ENCODE peak calls at places on chromosomes 2 and 18, in eight cellular contexts. K is Calu3, T is GM12892, Y is B cell, L is OCI-LY7, M is HT-29, G is NCI-H1092 treated with DMSO at 0.1 percent for 48 hours, N is HL-60. O is an unnamed sample.

GRCh38 chr2:108993095-108993937 is 4.3 kb upstream of the EDAR start:
- DNase-seq in K (no peak), T (no peak), Y (no peak), L (no peak), M (no peak), G (no peak), N (no peak), O (no peak)

GRCh38 chr2:172080641-172081230 is 4.6 kb upstream of the DLX1 start:
- DNase-seq in K (no peak), T (no peak), Y (no peak), L (no peak), M (no peak), G (no peak), N (no peak), O (no peak)

GRCh38 chr18:76476665-76477561 is 18.1 kb downstream of the ZNF516 start:
- DNase-seq in K (peak), T (no peak), Y (no peak), L (no peak), M (peak), G (no peak), N (peak), O (peak)

GRCh38 chr18:10306779-10307178 is 147.7 kb upstream of the APCDD1 start:
- DNase-seq in K (no peak), T (no peak), Y (no peak), L (no peak), M (no peak), G (no peak), N (no peak), O (no peak)

GRCh38 chr2:133790706-133791105 is 222.4 kb upstream of the NCKAP5 start:
- DNase-seq in K (no peak), T (no peak), Y (no peak), L (no peak), M (no peak), G (no peak), N (no peak), O (no peak)

GRCh38 chr2:224796695-224797305 is 80.6 kb upstream of the CCDC195 start:
- DNase-seq in K (no peak), T (no peak), Y (no peak), L (no peak), M (no peak), G (no peak), N (no peak), O (no peak)

GRCh38 chr2:33457588-33458247 is 18.7 kb upstream of the RASGRP3 start:
- DNase-seq in K (no peak), T (no peak), Y (no peak), L (no peak), M (no peak), G (no peak), N (peak), O (no peak)

GRCh38 chr2:3534251-3534814 is 15.0 kb upstream of the ADI1 start:
- DNase-seq in K (no peak), T (no peak), Y (no peak), L (no peak), M (no peak), G (no peak), N (no peak), O (no peak)

GRCh38 chr2:9310390-9310789 is 103.8 kb downstream of the ASAP2 start:
- DNase-seq in K (peak), T (no peak), Y (no peak), L (no peak), M (peak), G (no peak), N (no peak), O (no peak)

GRCh38 chr2:26463252-26464207 is 14.4 kb downstream of the OTOF start:
- DNase-seq in K (no peak), T (no peak), Y (no peak), L (no peak), M (no peak), G (no peak), N (no peak), O (no peak)

GRCh38 chr2:109614715-109615636 is 812 bp downstream of the SOWAHC start:
- DNase-seq in K (peak), T (no peak), Y (no peak), L (no peak), M (peak), G (peak), N (no peak), O (no peak)

GRCh38 chr2:221552282-221552681 is 19.8 kb downstream of the EPHA4 start:
- DNase-seq in K (no peak), T (no peak), Y (no peak), L (no peak), M (no peak), G (peak), N (no peak), O (no peak)

GRCh38 chr18:37612519-37612918 is 46.9 kb upstream of the CELF4 start:
- DNase-seq in K (no peak), T (no peak), Y (no peak), L (no peak), M (no peak), G (no peak), N (no peak), O (no peak)

GRCh38 chr2:190277234-190278112 is 42.2 kb downstream of the HIBCH start:
- DNase-seq in K (no peak), T (no peak), Y (no peak), L (peak), M (peak), G (no peak), N (no peak), O (peak)

GRCh38 chr2:186605041-186605440 is 15.2 kb downstream of the ITGAV start:
- DNase-seq in K (no peak), T (no peak), Y (no peak), L (no peak), M (no peak), G (no peak), N (no peak), O (no peak)

GRCh38 chr2:176001281-176001902 is 675 bp downstream of the LNPK start:
- DNase-seq in K (peak), T (peak), Y (peak), L (peak), M (peak), G (peak), N (peak), O (peak)

GRCh38 chr2:38653715-38654494 is 12.0 kb upstream of the GALM start:
- DNase-seq in K (no peak), T (no peak), Y (no peak), L (no peak), M (no peak), G (no peak), N (peak), O (peak)

GRCh38 chr18:59502222-59502898 is 143.3 kb upstream of the LMAN1 start:
- DNase-seq in K (no peak), T (no peak), Y (no peak), L (no peak), M (no peak), G (no peak), N (no peak), O (no peak)

GRCh38 chr2:96470636-96471035 is 34.5 kb downstream of the NEURL3 start:
- DNase-seq in K (peak), T (peak), Y (peak), L (no peak), M (no peak), G (no peak), N (no peak), O (peak)

GRCh38 chr18:55582325-55582724 is 5.7 kb downstream of the TCF4 start:
- DNase-seq in K (no peak), T (no peak), Y (no peak), L (no peak), M (no peak), G (no peak), N (no peak), O (no peak)

GRCh38 chr18:5476961-5477800 is 66.6 kb downstream of the EPB41L3 start:
- DNase-seq in K (no peak), T (no peak), Y (no peak), L (no peak), M (no peak), G (no peak), N (no peak), O (no peak)

GRCh38 chr18:78526923-78527775 is 452.5 kb upstream of the SALL3 start:
- DNase-seq in K (no peak), T (no peak), Y (no peak), L (no peak), M (no peak), G (no peak), N (no peak), O (no peak)

GRCh38 chr2:69032336-69032735 is 19.4 kb downstream of the ANTXR1 start:
- DNase-seq in K (no peak), T (no peak), Y (no peak), L (no peak), M (no peak), G (no peak), N (no peak), O (no peak)

GRCh38 chr2:215979615-215980014 is 33.7 kb downstream of the MREG start:
- DNase-seq in K (no peak), T (no peak), Y (no peak), L (no peak), M (no peak), G (no peak), N (no peak), O (peak)

GRCh38 chr2:127508621-127509034 is 17.7 kb downstream of the IWS1 start:
- DNase-seq in K (peak), T (no peak), Y (no peak), L (no peak), M (peak), G (peak), N (peak), O (no peak)

GRCh38 chr2:201507725-201508124 is 56.2 kb downstream of the STRADB start:
- DNase-seq in K (no peak), T (no peak), Y (no peak), L (no peak), M (no peak), G (no peak), N (peak), O (no peak)

GRCh38 chr2:37201766-37202165 is 5.5 kb downstream of the CEBPZOS start:
- DNase-seq in K (no peak), T (no peak), Y (no peak), L (peak), M (no peak), G (no peak), N (no peak), O (no peak)

GRCh38 chr2:23378496-23378895 is 6.5 kb upstream of the KLHL29 start:
- DNase-seq in K (no peak), T (no peak), Y (no peak), L (no peak), M (no peak), G (no peak), N (no peak), O (no peak)

GRCh38 chr18:54684786-54685185 is 93.7 kb downstream of the DYNAP start:
- DNase-seq in K (peak), T (no peak), Y (no peak), L (no peak), M (no peak), G (no peak), N (no peak), O (no peak)

GRCh38 chr2:215878476-215879063 is 134.8 kb downstream of the MREG start:
- DNase-seq in K (no peak), T (no peak), Y (no peak), L (no peak), M (no peak), G (no peak), N (no peak), O (no peak)

GRCh38 chr2:233263045-233263570 is 11.6 kb downstream of the ATG16L1 start:
- DNase-seq in K (no peak), T (no peak), Y (no peak), L (no peak), M (no peak), G (no peak), N (peak), O (no peak)

GRCh38 chr18:34399892-34400291 is 175.2 kb upstream of the NOL4 start:
- DNase-seq in K (no peak), T (no peak), Y (no peak), L (no peak), M (no peak), G (no peak), N (no peak), O (no peak)

GRCh38 chr18:79930020-79930642 is 21.3 kb downstream of the SLC66A2 start:
- DNase-seq in K (no peak), T (no peak), Y (no peak), L (no peak), M (no peak), G (peak), N (no peak), O (no peak)